ENCODE peak calls at places on chromosomes 12 and 14, in eight cellular contexts. A is HEK293T, I is colonic mucosa, J is LoVo, L is hepatocyte, T is frontal cortex, R is NCI-H1105, Q is GM03348. M is an unnamed sample.

GRCh38 chr14:91416744-91417133 is 881 bp downstream of the CCDC88C start:
- DNase-seq in T (no peak), Q (no peak), L (no peak), J (no peak), I (peak; percentile 69), R (no peak), A (no peak), M (no peak)

GRCh38 chr14:101400815-101401214 is 160.5 kb upstream of the DIO3 start:
- DNase-seq in Q (peak; percentile 55), R (no peak), A (no peak), J (no peak), L (peak; percentile 45), T (no peak), I (no peak), M (no peak)

GRCh38 chr12:30836656-30837445 is 82.1 kb upstream of the CAPRIN2 start:
- DNase-seq in Q (no peak), R (no peak), L (no peak), A (no peak), T (no peak), I (no peak), J (no peak), M (no peak)

GRCh38 chr14:94129758-94130414 is 482 bp upstream of the IFI27L2 start:
- DNase-seq in J (peak; percentile 27), R (peak; percentile 73), Q (peak; percentile 68), T (no peak), I (peak; percentile 59), L (peak; percentile 49), A (peak; percentile 53), M (peak; percentile 55)

GRCh38 chr14:37048666-37049071 is 123.7 kb downstream of the SLC25A21 start:
- DNase-seq in I (no peak), A (no peak), L (no peak), R (no peak), T (no peak), J (no peak), Q (no peak), M (no peak)

GRCh38 chr12:2613674-2614073 is 181.1 kb upstream of the FKBP4 start:
- DNase-seq in R (no peak), I (no peak), Q (peak; percentile 94), L (peak; percentile 65), J (peak; percentile 51), A (no peak), T (no peak), M (peak; percentile 95)

GRCh38 chr14:101440511-101440910 is 120.8 kb upstream of the DIO3 start:
- DNase-seq in Q (no peak), L (no peak), A (no peak), T (no peak), R (no peak), I (no peak), J (no peak), M (no peak)

GRCh38 chr12:3061129-3061857 is 15.9 kb upstream of the TSPAN9 start:
- DNase-seq in Q (peak; percentile 80), T (no peak), J (no peak), A (no peak), I (no peak), L (peak; percentile 59), R (no peak), M (peak; percentile 86)

GRCh38 chr12:76441016-76441415 is 92.8 kb upstream of the BBS10 start:
- DNase-seq in Q (no peak), A (no peak), J (no peak), R (no peak), I (no peak), T (no peak), L (no peak), M (no peak)

GRCh38 chr14:76653875-76654572 is 107.2 kb upstream of the VASH1 start:
- DNase-seq in T (no peak), L (peak; percentile 23), Q (no peak), I (no peak), J (no peak), A (no peak), R (no peak), M (no peak)

GRCh38 chr12:51855586-51856428 is 7.3 kb upstream of the FIGNL2 start:
- DNase-seq in R (no peak), L (peak; percentile 64), I (no peak), T (no peak), J (peak; percentile 31), A (no peak), Q (peak; percentile 93), M (peak; percentile 81)

GRCh38 chr12:31903025-31903424 is 56.2 kb upstream of the RESF1 start:
- DNase-seq in Q (no peak), L (no peak), R (no peak), A (no peak), T (no peak), I (no peak), J (no peak), M (no peak)

GRCh38 chr14:52840916-52841315 is 49.5 kb upstream of the GNPNAT1 start:
- DNase-seq in A (no peak), T (peak; percentile 10), L (peak; percentile 13), Q (peak; percentile 72), I (no peak), J (no peak), R (no peak), M (peak; percentile 67)

GRCh38 chr12:55729592-55730446 is 1.0 kb upstream of the CD63 start:
- DNase-seq in Q (peak; percentile 93), L (peak; percentile 94), R (peak; percentile 42), T (peak; percentile 86), I (peak; percentile 95), J (peak; percentile 87), A (peak; percentile 69), M (peak; percentile 94)

GRCh38 chr12:116955382-116956021 is 44.8 kb downstream of the FBXW8 start:
- DNase-seq in R (no peak), J (peak; percentile 16), L (peak; percentile 74), T (no peak), A (no peak), Q (no peak), I (peak; percentile 39), M (no peak)